ENCODE peak calls at places on chromosomes 11 and 22, in five cellular contexts. One of them, this sample, is unnamed.

GRCh38 chr11:79100093-79100704 is 340.6 kb downstream of the TENM4 start:
- DNase-seq in mesenchymal stem cell: peak
- DNase-seq in neuronal stem cell: no peak
- DNase-seq in trophoblast cell: peak
- DNase-seq in H1: peak
- DNase-seq in this sample: peak

GRCh38 chr11:15663778-15664218 is 549.1 kb downstream of the INSC start:
- DNase-seq in neuronal stem cell: peak
- DNase-seq in trophoblast cell: no peak
- DNase-seq in mesenchymal stem cell: peak
- DNase-seq in H1: peak
- DNase-seq in this sample: peak

GRCh38 chr11:113695207-113695606 is 10.9 kb downstream of the TMPRSS5 start:
- DNase-seq in mesenchymal stem cell: no peak
- DNase-seq in H1: no peak
- DNase-seq in neuronal stem cell: no peak
- DNase-seq in trophoblast cell: no peak
- DNase-seq in this sample: no peak

GRCh38 chr11:72227316-72228228 is 3.0 kb downstream of the INPPL1 start:
- DNase-seq in neuronal stem cell: no peak
- DNase-seq in trophoblast cell: peak
- DNase-seq in H1: no peak
- DNase-seq in mesenchymal stem cell: no peak
- DNase-seq in this sample: peak

GRCh38 chr11:26621147-26621546 is 49.1 kb upstream of the MUC15 start:
- DNase-seq in trophoblast cell: no peak
- DNase-seq in neuronal stem cell: no peak
- DNase-seq in H1: no peak
- DNase-seq in mesenchymal stem cell: peak
- DNase-seq in this sample: no peak

GRCh38 chr11:128621491-128622136 is 34.3 kb upstream of the ETS1 start:
- DNase-seq in mesenchymal stem cell: peak
- DNase-seq in trophoblast cell: no peak
- DNase-seq in neuronal stem cell: no peak
- DNase-seq in H1: no peak
- DNase-seq in this sample: no peak

GRCh38 chr11:78714539-78714938 is 139.9 kb upstream of the NARS2 start:
- DNase-seq in neuronal stem cell: no peak
- DNase-seq in mesenchymal stem cell: no peak
- DNase-seq in H1: no peak
- DNase-seq in trophoblast cell: no peak
- DNase-seq in this sample: peak

GRCh38 chr11:60321051-60321450 is 6.0 kb upstream of the MS4A6E start:
- DNase-seq in trophoblast cell: no peak
- DNase-seq in neuronal stem cell: no peak
- DNase-seq in H1: no peak
- DNase-seq in mesenchymal stem cell: no peak
- DNase-seq in this sample: no peak

GRCh38 chr11:71301046-71301857 is 48.9 kb upstream of the SHANK2 start:
- DNase-seq in neuronal stem cell: no peak
- DNase-seq in trophoblast cell: no peak
- DNase-seq in mesenchymal stem cell: no peak
- DNase-seq in H1: peak
- DNase-seq in this sample: peak

GRCh38 chr11:72848846-72849466 is 34.7 kb downstream of the ATG16L2 start:
- DNase-seq in neuronal stem cell: no peak
- DNase-seq in trophoblast cell: no peak
- DNase-seq in mesenchymal stem cell: peak
- DNase-seq in H1: peak
- DNase-seq in this sample: peak

GRCh38 chr11:64712430-64713030 is 10.5 kb downstream of the NRXN2 start:
- DNase-seq in H1: no peak
- DNase-seq in mesenchymal stem cell: no peak
- DNase-seq in trophoblast cell: no peak
- DNase-seq in neuronal stem cell: no peak
- DNase-seq in this sample: no peak

GRCh38 chr22:49027122-49027670 is 800.5 kb downstream of the BRD1 start:
- DNase-seq in H1: no peak
- DNase-seq in mesenchymal stem cell: no peak
- DNase-seq in trophoblast cell: no peak
- DNase-seq in neuronal stem cell: no peak
- DNase-seq in this sample: no peak

GRCh38 chr11:45180888-45181594 is 34.6 kb downstream of the PRDM11 start:
- DNase-seq in neuronal stem cell: peak
- DNase-seq in mesenchymal stem cell: peak
- DNase-seq in H1: no peak
- DNase-seq in trophoblast cell: no peak
- DNase-seq in this sample: peak

GRCh38 chr22:46792061-46792796 is 29.8 kb downstream of the TBC1D22A start:
- DNase-seq in mesenchymal stem cell: no peak
- DNase-seq in trophoblast cell: no peak
- DNase-seq in neuronal stem cell: no peak
- DNase-seq in H1: no peak
- DNase-seq in this sample: no peak

GRCh38 chr11:45400594-45400993 is 114.5 kb upstream of the SYT13 start:
- DNase-seq in H1: no peak
- DNase-seq in neuronal stem cell: no peak
- DNase-seq in mesenchymal stem cell: peak
- DNase-seq in trophoblast cell: no peak
- DNase-seq in this sample: no peak

GRCh38 chr11:19467904-19468303 is 227.2 kb upstream of the E2F8 start:
- DNase-seq in mesenchymal stem cell: no peak
- DNase-seq in trophoblast cell: no peak
- DNase-seq in H1: no peak
- DNase-seq in neuronal stem cell: no peak
- DNase-seq in this sample: no peak

GRCh38 chr11:103110406-103110805 is 1.2 kb downstream of the DYNC2H1 start:
- DNase-seq in trophoblast cell: peak
- DNase-seq in H1: no peak
- DNase-seq in neuronal stem cell: no peak
- DNase-seq in mesenchymal stem cell: peak
- DNase-seq in this sample: no peak

GRCh38 chr11:70522261-70522612 is 123.9 kb downstream of the CTTN start:
- DNase-seq in trophoblast cell: no peak
- DNase-seq in mesenchymal stem cell: no peak
- DNase-seq in H1: no peak
- DNase-seq in neuronal stem cell: no peak
- DNase-seq in this sample: no peak

GRCh38 chr11:62856333-62856910 is 17.0 kb upstream of the WDR74 start:
- DNase-seq in neuronal stem cell: no peak
- DNase-seq in H1: no peak
- DNase-seq in mesenchymal stem cell: peak
- DNase-seq in trophoblast cell: no peak
- DNase-seq in this sample: no peak

GRCh38 chr11:12377824-12378593 is 638 bp downstream of the PARVA start:
- DNase-seq in mesenchymal stem cell: peak
- DNase-seq in neuronal stem cell: peak
- DNase-seq in trophoblast cell: peak
- DNase-seq in H1: peak
- DNase-seq in this sample: peak

GRCh38 chr22:50627914-50628542 is at the start of gene ARSA:
- DNase-seq in neuronal stem cell: peak
- DNase-seq in H1: peak
- DNase-seq in mesenchymal stem cell: peak
- DNase-seq in trophoblast cell: peak
- DNase-seq in this sample: peak

GRCh38 chr11:73177380-73178091 is 35.4 kb upstream of the FCHSD2 start:
- DNase-seq in mesenchymal stem cell: no peak
- DNase-seq in trophoblast cell: no peak
- DNase-seq in neuronal stem cell: no peak
- DNase-seq in H1: no peak
- DNase-seq in this sample: no peak

GRCh38 chr11:69669486-69669885 is 5.7 kb downstream of the LTO1 start:
- DNase-seq in neuronal stem cell: no peak
- DNase-seq in trophoblast cell: no peak
- DNase-seq in H1: no peak
- DNase-seq in mesenchymal stem cell: no peak
- DNase-seq in this sample: no peak

GRCh38 chr11:124329787-124330478 is 9.9 kb upstream of the OR8D2 start:
- DNase-seq in H1: no peak
- DNase-seq in mesenchymal stem cell: peak
- DNase-seq in trophoblast cell: no peak
- DNase-seq in neuronal stem cell: no peak
- DNase-seq in this sample: no peak

GRCh38 chr11:533586-534196 is 1.7 kb downstream of the HRAS start:
- DNase-seq in trophoblast cell: no peak
- DNase-seq in H1: no peak
- DNase-seq in neuronal stem cell: no peak
- DNase-seq in mesenchymal stem cell: no peak
- DNase-seq in this sample: no peak

GRCh38 chr11:535519-536454 is at the start of gene HRAS:
- DNase-seq in H1: peak
- DNase-seq in mesenchymal stem cell: peak
- DNase-seq in neuronal stem cell: peak
- DNase-seq in trophoblast cell: peak
- DNase-seq in this sample: peak

GRCh38 chr11:533049-533585 is 2.3 kb downstream of the HRAS start:
- DNase-seq in H1: no peak
- DNase-seq in neuronal stem cell: no peak
- DNase-seq in mesenchymal stem cell: no peak
- DNase-seq in trophoblast cell: no peak
- DNase-seq in this sample: no peak

GRCh38 chr11:534197-534591 is 1.2 kb downstream of the HRAS start:
- DNase-seq in neuronal stem cell: no peak
- DNase-seq in H1: no peak
- DNase-seq in trophoblast cell: no peak
- DNase-seq in mesenchymal stem cell: no peak
- DNase-seq in this sample: no peak

GRCh38 chr11:534592-535518 is 521 bp downstream of the HRAS start:
- DNase-seq in neuronal stem cell: no peak
- DNase-seq in mesenchymal stem cell: peak
- DNase-seq in trophoblast cell: peak
- DNase-seq in H1: peak
- DNase-seq in this sample: peak
- H2BK5ac ChIP-seq in neuronal stem cell: no peak
- H2BK5ac ChIP-seq in mesenchymal stem cell: no peak
- H2BK5ac ChIP-seq in trophoblast cell: peak
- H2BK5ac ChIP-seq in H1: no peak
- H2BK5ac ChIP-seq in this sample: no peak

GRCh38 chr22:24474221-24474620 is 20.9 kb upstream of the UPB1 start:
- DNase-seq in mesenchymal stem cell: peak
- DNase-seq in trophoblast cell: peak
- DNase-seq in neuronal stem cell: no peak
- DNase-seq in H1: no peak
- DNase-seq in this sample: no peak
- H2BK12ac ChIP-seq in mesenchymal stem cell: no peak
- H2BK12ac ChIP-seq in trophoblast cell: no peak
- H2BK12ac ChIP-seq in neuronal stem cell: no peak
- H2BK12ac ChIP-seq in H1: no peak
- H2BK12ac ChIP-seq in this sample: no peak

DNA sequence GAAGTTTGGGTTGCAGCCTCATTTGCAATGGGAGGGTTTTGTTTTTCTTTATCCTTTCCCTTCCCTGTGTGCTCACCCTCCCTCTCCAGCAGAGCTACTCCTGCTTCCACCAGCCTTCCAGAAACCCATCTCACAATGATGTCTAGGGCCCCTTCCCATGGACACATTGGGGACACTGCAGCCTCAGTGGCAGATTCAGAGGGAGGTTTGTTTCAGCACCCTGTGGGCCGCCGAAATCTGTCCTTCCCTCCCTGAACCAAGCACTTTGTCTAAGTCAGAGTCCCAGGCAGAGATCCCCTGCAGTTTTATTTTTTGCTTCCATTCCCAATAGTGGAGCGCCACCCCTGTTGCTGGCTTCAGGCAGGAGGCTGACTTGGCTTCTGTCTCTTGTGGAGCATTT is 8.6 kb upstream of the SYNGR1 start:
- DNase-seq in neuronal stem cell: no peak
- DNase-seq in H1: no peak
- DNase-seq in trophoblast cell: no peak
- DNase-seq in mesenchymal stem cell: no peak
- DNase-seq in this sample: no peak
- H3K4me2 ChIP-seq in neuronal stem cell: no peak
- H3K4me2 ChIP-seq in H1: no peak
- H3K4me2 ChIP-seq in trophoblast cell: no peak
- H3K4me2 ChIP-seq in mesenchymal stem cell: no peak
- H3K4me2 ChIP-seq in this sample: no peak

GRCh38 chr11:68461284-68461861 is 821 bp downstream of the PPP6R3 start:
- DNase-seq in trophoblast cell: no peak
- DNase-seq in H1: no peak
- DNase-seq in neuronal stem cell: no peak
- DNase-seq in mesenchymal stem cell: peak
- DNase-seq in this sample: no peak
- H2BK5ac ChIP-seq in trophoblast cell: peak
- H2BK5ac ChIP-seq in H1: no peak
- H2BK5ac ChIP-seq in neuronal stem cell: peak
- H2BK5ac ChIP-seq in mesenchymal stem cell: no peak
- H2BK5ac ChIP-seq in this sample: no peak

DNA sequence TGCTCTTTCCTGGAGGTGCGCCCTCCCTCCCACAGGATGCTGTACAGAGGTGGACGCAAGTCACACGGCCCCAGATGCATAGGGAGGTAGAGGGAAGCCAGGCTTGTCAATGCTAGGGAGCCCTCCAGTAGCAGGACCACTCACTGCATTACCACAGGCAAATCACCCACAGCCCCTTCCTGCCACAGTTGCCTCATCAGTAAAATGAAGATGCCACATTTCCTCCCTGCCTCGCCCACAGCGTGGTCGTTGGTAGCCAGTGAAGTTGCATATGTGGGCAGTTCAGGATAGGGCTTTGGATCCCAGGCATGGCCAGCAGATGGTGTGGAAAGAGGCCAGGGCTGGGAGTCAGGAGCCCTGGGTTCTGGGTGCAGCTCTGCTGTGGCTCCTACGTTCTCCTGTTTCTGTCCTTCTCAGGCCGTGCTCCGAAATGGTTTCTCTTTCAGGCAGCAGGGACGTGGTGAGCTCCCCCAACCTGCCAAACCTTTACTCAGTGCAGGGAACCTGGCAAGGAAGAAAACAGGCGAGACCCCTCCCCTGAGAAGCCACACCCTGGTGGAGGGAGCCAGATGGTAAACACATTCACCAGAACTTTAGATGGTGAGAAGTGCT is 22.6 kb downstream of the DAGLA start:
- DNase-seq in H1: no peak
- DNase-seq in neuronal stem cell: no peak
- DNase-seq in mesenchymal stem cell: no peak
- DNase-seq in trophoblast cell: no peak
- DNase-seq in this sample: no peak
- H2BK12ac ChIP-seq in H1: peak
- H2BK12ac ChIP-seq in neuronal stem cell: no peak
- H2BK12ac ChIP-seq in mesenchymal stem cell: no peak
- H2BK12ac ChIP-seq in trophoblast cell: no peak
- H2BK12ac ChIP-seq in this sample: no peak